ENCODE peak calls at places on chromosomes 3 and 15, in four cellular contexts. Q, R, E and M are unnamed samples.
A peak's percentile ranks its signal among the peaks of the same experiment; 100 is the strongest.

GRCh38 chr3:40173291-40173710 is 136.2 kb upstream of the EIF1B start:
- DNase-seq in E (no peak), R (no peak), Q (no peak), M (no peak)

GRCh38 chr3:15428539-15428938 is 1.1 kb downstream of the EAF1 start:
- DNase-seq in E (no peak), R (no peak), Q (peak; percentile 36), M (no peak)

GRCh38 chr15:36951747-36952247 is 148.6 kb downstream of the MEIS2 start:
- DNase-seq in R (no peak), Q (no peak), E (peak; percentile 6), M (no peak)

GRCh38 chr3:194386610-194387009 is 12.5 kb downstream of the GP5 start:
- DNase-seq in E (no peak), R (no peak), Q (no peak), M (no peak)

GRCh38 chr3:135513106-135514063 is 452.1 kb upstream of the PPP2R3A start:
- DNase-seq in Q (peak; percentile 31), E (peak; percentile 38), R (no peak), M (peak; percentile 39)

GRCh38 chr3:143134446-143134845 is 14.9 kb downstream of the CHST2 start:
- DNase-seq in R (no peak), E (peak; percentile 31), Q (no peak), M (peak; percentile 19)

GRCh38 chr3:29887450-29887849 is 606.6 kb downstream of the RBMS3 start:
- DNase-seq in Q (no peak), R (no peak), E (no peak), M (no peak)

GRCh38 chr15:82968066-82968465 is 15.5 kb upstream of the HOMER2 start:
- DNase-seq in R (no peak), Q (no peak), E (no peak), M (no peak)

GRCh38 chr15:29920515-29920914 is 98.2 kb upstream of the TJP1 start:
- DNase-seq in Q (peak; percentile 70), E (no peak), R (no peak), M (no peak)

GRCh38 chr15:41125950-41126642 is 10.0 kb upstream of the INO80 start:
- DNase-seq in Q (no peak), R (no peak), E (no peak), M (no peak)

GRCh38 chr3:23489338-23490158 is 286.4 kb downstream of the UBE2E2 start:
- DNase-seq in E (no peak), R (no peak), Q (peak; percentile 2), M (no peak)

GRCh38 chr3:177802151-177802900 is 605.0 kb upstream of the TBL1XR1 start:
- DNase-seq in R (no peak), E (no peak), Q (no peak), M (peak; percentile 59)

GRCh38 chr3:50632450-50632849 is 15.5 kb downstream of the MAPKAPK3 start:
- DNase-seq in Q (no peak), R (peak; percentile 28), E (peak; percentile 50), M (no peak)

GRCh38 chr3:139629033-139629432 is 48.7 kb downstream of the NMNAT3 start:
- DNase-seq in E (peak; percentile 48), R (peak; percentile 55), Q (peak; percentile 3), M (peak; percentile 54)

GRCh38 chr3:119514637-119515036 is 16.3 kb downstream of the TIMMDC1 start:
- DNase-seq in R (no peak), E (no peak), Q (no peak), M (no peak)

GRCh38 chr15:95511680-95512079 is 818.8 kb upstream of the NR2F2 start:
- DNase-seq in E (no peak), R (no peak), Q (no peak), M (no peak)

GRCh38 chr15:35078221-35078915 is 6.7 kb downstream of the NANOGP8 start:
- DNase-seq in Q (peak; percentile 50), R (peak; percentile 50), E (peak; percentile 48), M (peak; percentile 62)

GRCh38 chr3:37671000-37671483 is 190.6 kb upstream of the CTDSPL start:
- DNase-seq in R (no peak), E (no peak), Q (no peak), M (no peak)

GRCh38 chr3:102536479-102536878 is 101.7 kb downstream of the ZPLD1 start:
- DNase-seq in Q (peak; percentile 63), E (no peak), R (peak; percentile 45), M (peak; percentile 70)

GRCh38 chr3:115659861-115660260 is 36.6 kb downstream of the GAP43 start:
- DNase-seq in R (no peak), E (no peak), Q (no peak), M (no peak)

GRCh38 chr3:79018671-79019136 is 749.1 kb downstream of the ROBO1 start:
- DNase-seq in R (no peak), Q (peak; percentile 60), E (peak; percentile 77), M (peak; percentile 71)